ENCODE peak calls at places on chromosomes 3 and 15, in nine cellular contexts. H, R, M, Q, C, L, D, N and U are unnamed samples.

GRCh38 chr15:58433597-58434333 is 2.0 kb downstream of the LIPC start:
- DNase-seq in H (no peak), R (no peak), M (no peak), Q (no peak), C (no peak), L (no peak), D (no peak), N (no peak), U (no peak)

GRCh38 chr15:49830411-49830810 is 209.6 kb downstream of the DTWD1 start:
- DNase-seq in H (no peak), R (no peak), M (no peak), Q (no peak), C (no peak), L (no peak), D (no peak), N (no peak), U (no peak)

GRCh38 chr3:122572940-122573412 is 4.5 kb upstream of the PARP15 start:
- DNase-seq in H (peak), R (no peak), M (no peak), Q (peak), C (peak), L (no peak), D (no peak), N (peak), U (peak)

GRCh38 chr3:141680620-141681389 is 57.3 kb upstream of the RNF7 start:
- DNase-seq in H (peak), R (no peak), M (no peak), Q (peak), C (no peak), L (peak), D (no peak), N (no peak), U (no peak)

GRCh38 chr15:85164841-85165466 is 183.3 kb downstream of the PDE8A start:
- DNase-seq in H (no peak), R (no peak), M (no peak), Q (peak), C (no peak), L (no peak), D (no peak), N (no peak), U (no peak)

GRCh38 chr3:144332866-144333265 is 361.2 kb downstream of the DIPK2A start:
- DNase-seq in H (no peak), R (no peak), M (no peak), Q (no peak), C (no peak), L (no peak), D (no peak), N (no peak), U (no peak)

GRCh38 chr3:63582943-63583500 is 69.5 kb upstream of the SNTN start:
- DNase-seq in H (no peak), R (no peak), M (no peak), Q (no peak), C (no peak), L (no peak), D (no peak), N (no peak), U (no peak)

GRCh38 chr3:115217678-115218451 is 70.8 kb upstream of the ZBTB20 start:
- DNase-seq in H (peak), R (peak), M (no peak), Q (peak), C (no peak), L (no peak), D (peak), N (peak), U (peak)

GRCh38 chr3:23480324-23480704 is 277.2 kb downstream of the UBE2E2 start:
- DNase-seq in H (no peak), R (peak), M (no peak), Q (no peak), C (no peak), L (no peak), D (no peak), N (no peak), U (no peak)

GRCh38 chr3:51830345-51830744 is 31.1 kb upstream of the IQCF2 start:
- DNase-seq in H (no peak), R (no peak), M (no peak), Q (no peak), C (no peak), L (no peak), D (no peak), N (no peak), U (no peak)

GRCh38 chr3:17810759-17811158 is 68.3 kb upstream of the TBC1D5 start:
- DNase-seq in H (peak), R (no peak), M (no peak), Q (peak), C (no peak), L (no peak), D (no peak), N (no peak), U (no peak)

GRCh38 chr3:152175576-152175883 is 93.2 kb upstream of the MBNL1 start:
- DNase-seq in H (peak), R (no peak), M (no peak), Q (peak), C (no peak), L (no peak), D (no peak), N (no peak), U (peak)

GRCh38 chr3:39141211-39141995 is 12.0 kb downstream of the CSRNP1 start:
- DNase-seq in H (peak), R (no peak), M (no peak), Q (peak), C (peak), L (peak), D (peak), N (no peak), U (peak)